ENCODE peak calls at places on chromosomes 5 and 9, in nine cellular contexts. One of them, this sample, is unnamed.

GRCh38 chr9:32404856-32405255 is 20.4 kb downstream of the ACO1 start:
- DNase-seq in psoas muscle: no peak
- DNase-seq in upper lobe of right lung: no peak
- DNase-seq in type B pancreatic cell: no peak
- DNase-seq in ascending aorta: no peak
- DNase-seq in GM23248: no peak
- DNase-seq in NCI-H187: no peak
- DNase-seq in midbrain: no peak
- DNase-seq in SJSA1: no peak
- DNase-seq in this sample: no peak

GRCh38 chr9:18947772-18948391 is 85.1 kb downstream of the SAXO1 start:
- DNase-seq in psoas muscle: no peak
- DNase-seq in upper lobe of right lung: no peak
- DNase-seq in type B pancreatic cell: no peak
- DNase-seq in ascending aorta: no peak
- DNase-seq in GM23248: peak; percentile 10
- DNase-seq in NCI-H187: peak; percentile 36
- DNase-seq in midbrain: no peak
- DNase-seq in SJSA1: no peak
- DNase-seq in this sample: no peak

GRCh38 chr9:111598730-111599091 is 736 bp downstream of the PTGR1 start:
- DNase-seq in psoas muscle: peak; percentile 71
- DNase-seq in upper lobe of right lung: peak; percentile 70
- DNase-seq in type B pancreatic cell: no peak
- DNase-seq in ascending aorta: peak; percentile 74
- DNase-seq in GM23248: peak; percentile 84
- DNase-seq in NCI-H187: no peak
- DNase-seq in midbrain: no peak
- DNase-seq in SJSA1: no peak
- DNase-seq in this sample: no peak

GRCh38 chr9:121317737-121318630 is 50.0 kb downstream of the GSN start:
- DNase-seq in psoas muscle: no peak
- DNase-seq in upper lobe of right lung: no peak
- DNase-seq in type B pancreatic cell: no peak
- DNase-seq in ascending aorta: peak; percentile 83
- DNase-seq in GM23248: peak; percentile 20
- DNase-seq in NCI-H187: no peak
- DNase-seq in midbrain: peak; percentile 37
- DNase-seq in SJSA1: no peak
- DNase-seq in this sample: peak; percentile 43

GRCh38 chr9:14372437-14373318 is 58.7 kb upstream of the NFIB start:
- DNase-seq in psoas muscle: peak; percentile 33
- DNase-seq in upper lobe of right lung: no peak
- DNase-seq in type B pancreatic cell: no peak
- DNase-seq in ascending aorta: peak; percentile 74
- DNase-seq in GM23248: peak; percentile 70
- DNase-seq in NCI-H187: no peak
- DNase-seq in midbrain: no peak
- DNase-seq in SJSA1: peak; percentile 78
- DNase-seq in this sample: no peak

GRCh38 chr5:63043792-63044191 is 465.2 kb downstream of the LRRC70 start:
- DNase-seq in psoas muscle: no peak
- DNase-seq in upper lobe of right lung: no peak
- DNase-seq in type B pancreatic cell: no peak
- DNase-seq in ascending aorta: no peak
- DNase-seq in GM23248: no peak
- DNase-seq in NCI-H187: no peak
- DNase-seq in midbrain: no peak
- DNase-seq in SJSA1: no peak
- DNase-seq in this sample: no peak

GRCh38 chr5:39120052-39120420 is 45.8 kb upstream of the RICTOR start:
- DNase-seq in psoas muscle: no peak
- DNase-seq in upper lobe of right lung: no peak
- DNase-seq in type B pancreatic cell: no peak
- DNase-seq in ascending aorta: no peak
- DNase-seq in GM23248: no peak
- DNase-seq in NCI-H187: no peak
- DNase-seq in midbrain: no peak
- DNase-seq in SJSA1: no peak
- DNase-seq in this sample: no peak

GRCh38 chr9:78601957-78602565 is 305.1 kb downstream of the PSAT1 start:
- DNase-seq in psoas muscle: no peak
- DNase-seq in upper lobe of right lung: no peak
- DNase-seq in type B pancreatic cell: no peak
- DNase-seq in ascending aorta: no peak
- DNase-seq in GM23248: peak; percentile 71
- DNase-seq in NCI-H187: peak; percentile 9
- DNase-seq in midbrain: peak; percentile 30
- DNase-seq in SJSA1: peak; percentile 47
- DNase-seq in this sample: peak; percentile 14

GRCh38 chr5:172107606-172108005 is 80.4 kb downstream of the STK10 start:
- DNase-seq in psoas muscle: no peak
- DNase-seq in upper lobe of right lung: no peak
- DNase-seq in type B pancreatic cell: no peak
- DNase-seq in ascending aorta: no peak
- DNase-seq in GM23248: peak; percentile 90
- DNase-seq in NCI-H187: no peak
- DNase-seq in midbrain: no peak
- DNase-seq in SJSA1: no peak
- DNase-seq in this sample: no peak

GRCh38 chr5:112554089-112554977 is 135.3 kb upstream of the EPB41L4A start:
- DNase-seq in psoas muscle: no peak
- DNase-seq in upper lobe of right lung: no peak
- DNase-seq in type B pancreatic cell: no peak
- DNase-seq in ascending aorta: no peak
- DNase-seq in GM23248: peak; percentile 54
- DNase-seq in NCI-H187: no peak
- DNase-seq in midbrain: peak; percentile 40
- DNase-seq in SJSA1: no peak
- DNase-seq in this sample: peak; percentile 37

GRCh38 chr9:79573697-79573976 is 1.9 kb downstream of the TLE4 start:
- DNase-seq in psoas muscle: no peak
- DNase-seq in upper lobe of right lung: no peak
- DNase-seq in type B pancreatic cell: no peak
- DNase-seq in ascending aorta: no peak
- DNase-seq in GM23248: no peak
- DNase-seq in NCI-H187: no peak
- DNase-seq in midbrain: no peak
- DNase-seq in SJSA1: no peak
- DNase-seq in this sample: no peak

GRCh38 chr5:58946232-58946631 is 363.4 kb downstream of the RAB3C start:
- DNase-seq in psoas muscle: no peak
- DNase-seq in upper lobe of right lung: no peak
- DNase-seq in type B pancreatic cell: no peak
- DNase-seq in ascending aorta: no peak
- DNase-seq in GM23248: no peak
- DNase-seq in NCI-H187: no peak
- DNase-seq in midbrain: no peak
- DNase-seq in SJSA1: no peak
- DNase-seq in this sample: no peak

GRCh38 chr9:104586496-104587180 is 12.6 kb downstream of the OR13C5 start:
- DNase-seq in psoas muscle: no peak
- DNase-seq in upper lobe of right lung: no peak
- DNase-seq in type B pancreatic cell: no peak
- DNase-seq in ascending aorta: no peak
- DNase-seq in GM23248: peak; percentile 77
- DNase-seq in NCI-H187: no peak
- DNase-seq in midbrain: no peak
- DNase-seq in SJSA1: no peak
- DNase-seq in this sample: no peak

GRCh38 chr9:91197232-91198181 is 164.2 kb downstream of the AUH start:
- DNase-seq in psoas muscle: peak; percentile 64
- DNase-seq in upper lobe of right lung: no peak
- DNase-seq in type B pancreatic cell: no peak
- DNase-seq in ascending aorta: peak; percentile 91
- DNase-seq in GM23248: peak; percentile 95
- DNase-seq in NCI-H187: no peak
- DNase-seq in midbrain: peak; percentile 48
- DNase-seq in SJSA1: no peak
- DNase-seq in this sample: peak; percentile 63

GRCh38 chr5:124677999-124678385 is 68.4 kb downstream of the ZNF608 start:
- DNase-seq in psoas muscle: no peak
- DNase-seq in upper lobe of right lung: no peak
- DNase-seq in type B pancreatic cell: no peak
- DNase-seq in ascending aorta: no peak
- DNase-seq in GM23248: no peak
- DNase-seq in NCI-H187: no peak
- DNase-seq in midbrain: no peak
- DNase-seq in SJSA1: no peak
- DNase-seq in this sample: no peak

GRCh38 chr5:122515709-122516431 is 203.8 kb downstream of the SNCAIP start:
- DNase-seq in psoas muscle: no peak
- DNase-seq in upper lobe of right lung: no peak
- DNase-seq in type B pancreatic cell: no peak
- DNase-seq in ascending aorta: peak; percentile 69
- DNase-seq in GM23248: peak; percentile 88
- DNase-seq in NCI-H187: no peak
- DNase-seq in midbrain: peak; percentile 12
- DNase-seq in SJSA1: no peak
- DNase-seq in this sample: peak; percentile 33

GRCh38 chr5:88256872-88257271 is 11.8 kb downstream of the TMEM161B start:
- DNase-seq in psoas muscle: no peak
- DNase-seq in upper lobe of right lung: no peak
- DNase-seq in type B pancreatic cell: no peak
- DNase-seq in ascending aorta: no peak
- DNase-seq in GM23248: no peak
- DNase-seq in NCI-H187: no peak
- DNase-seq in midbrain: no peak
- DNase-seq in SJSA1: no peak
- DNase-seq in this sample: no peak

GRCh38 chr5:153099328-153099727 is 391.1 kb upstream of the GRIA1 start:
- DNase-seq in psoas muscle: no peak
- DNase-seq in upper lobe of right lung: no peak
- DNase-seq in type B pancreatic cell: no peak
- DNase-seq in ascending aorta: no peak
- DNase-seq in GM23248: no peak
- DNase-seq in NCI-H187: no peak
- DNase-seq in midbrain: no peak
- DNase-seq in SJSA1: no peak
- DNase-seq in this sample: no peak

GRCh38 chr9:92405770-92406169 is 1.4 kb upstream of the OGN start:
- DNase-seq in psoas muscle: no peak
- DNase-seq in upper lobe of right lung: no peak
- DNase-seq in type B pancreatic cell: no peak
- DNase-seq in ascending aorta: no peak
- DNase-seq in GM23248: no peak
- DNase-seq in NCI-H187: no peak
- DNase-seq in midbrain: no peak
- DNase-seq in SJSA1: no peak
- DNase-seq in this sample: no peak

This sample was measured in globus pallidus.